ENCODE peak calls at places on chromosomes 7 and 10, in nine cellular contexts. One of them, this sample, is unnamed.

GRCh38 chr10:35493196-35494118 is 111.7 kb upstream of the GJD4 start:
- DNase-seq in fibroblast of the aortic adventitia: peak
- DNase-seq in tibial nerve: no peak
- DNase-seq in GM13977: no peak
- DNase-seq in cardiac fibroblast: no peak
- DNase-seq in mesothelial cell of epicardium: no peak
- DNase-seq in AG04450: no peak
- DNase-seq in IMR-90: peak
- DNase-seq in WTC11: no peak
- DNase-seq in this sample: no peak

GRCh38 chr7:19982841-19983835 is 209.7 kb upstream of the TMEM196 start:
- DNase-seq in fibroblast of the aortic adventitia: peak
- DNase-seq in tibial nerve: peak
- DNase-seq in GM13977: no peak
- DNase-seq in cardiac fibroblast: peak
- DNase-seq in mesothelial cell of epicardium: no peak
- DNase-seq in AG04450: peak
- DNase-seq in IMR-90: peak
- DNase-seq in WTC11: peak
- DNase-seq in this sample: peak

GRCh38 chr7:30977896-30978564 is 14.3 kb downstream of the GHRHR start:
- DNase-seq in fibroblast of the aortic adventitia: peak
- DNase-seq in tibial nerve: no peak
- DNase-seq in GM13977: no peak
- DNase-seq in cardiac fibroblast: peak
- DNase-seq in mesothelial cell of epicardium: peak
- DNase-seq in AG04450: no peak
- DNase-seq in IMR-90: peak
- DNase-seq in WTC11: peak
- DNase-seq in this sample: peak

GRCh38 chr7:29229056-29229455 is 34.5 kb downstream of the CHN2 start:
- DNase-seq in fibroblast of the aortic adventitia: no peak
- DNase-seq in tibial nerve: no peak
- DNase-seq in GM13977: no peak
- DNase-seq in cardiac fibroblast: no peak
- DNase-seq in mesothelial cell of epicardium: no peak
- DNase-seq in AG04450: no peak
- DNase-seq in IMR-90: no peak
- DNase-seq in WTC11: no peak
- DNase-seq in this sample: no peak

GRCh38 chr7:152521420-152522337 is 85.9 kb upstream of the KMT2C start:
- DNase-seq in fibroblast of the aortic adventitia: peak
- DNase-seq in tibial nerve: no peak
- DNase-seq in GM13977: no peak
- DNase-seq in cardiac fibroblast: no peak
- DNase-seq in mesothelial cell of epicardium: no peak
- DNase-seq in AG04450: no peak
- DNase-seq in IMR-90: no peak
- DNase-seq in WTC11: no peak
- DNase-seq in this sample: no peak

GRCh38 chr7:44985033-44985695 is 6.3 kb upstream of the MYO1G start:
- DNase-seq in fibroblast of the aortic adventitia: no peak
- DNase-seq in tibial nerve: no peak
- DNase-seq in GM13977: no peak
- DNase-seq in cardiac fibroblast: no peak
- DNase-seq in mesothelial cell of epicardium: no peak
- DNase-seq in AG04450: no peak
- DNase-seq in IMR-90: no peak
- DNase-seq in WTC11: no peak
- DNase-seq in this sample: no peak

GRCh38 chr10:86340991-86341260 is 25.7 kb downstream of the GRID1 start:
- DNase-seq in fibroblast of the aortic adventitia: no peak
- DNase-seq in tibial nerve: no peak
- DNase-seq in GM13977: no peak
- DNase-seq in cardiac fibroblast: no peak
- DNase-seq in mesothelial cell of epicardium: no peak
- DNase-seq in AG04450: no peak
- DNase-seq in IMR-90: no peak
- DNase-seq in WTC11: no peak
- DNase-seq in this sample: no peak

GRCh38 chr10:13450078-13450477 is 78.7 kb downstream of the BEND7 start:
- DNase-seq in fibroblast of the aortic adventitia: peak
- DNase-seq in tibial nerve: no peak
- DNase-seq in GM13977: no peak
- DNase-seq in cardiac fibroblast: peak
- DNase-seq in mesothelial cell of epicardium: no peak
- DNase-seq in AG04450: no peak
- DNase-seq in IMR-90: peak
- DNase-seq in WTC11: no peak
- DNase-seq in this sample: no peak

GRCh38 chr10:49302088-49302487 is 3.1 kb downstream of the C10orf71 start:
- DNase-seq in fibroblast of the aortic adventitia: no peak
- DNase-seq in tibial nerve: no peak
- DNase-seq in GM13977: no peak
- DNase-seq in cardiac fibroblast: no peak
- DNase-seq in mesothelial cell of epicardium: no peak
- DNase-seq in AG04450: no peak
- DNase-seq in IMR-90: no peak
- DNase-seq in WTC11: no peak
- DNase-seq in this sample: no peak

GRCh38 chr10:86306628-86307278 is 59.8 kb downstream of the GRID1 start:
- DNase-seq in fibroblast of the aortic adventitia: peak
- DNase-seq in tibial nerve: no peak
- DNase-seq in GM13977: peak
- DNase-seq in cardiac fibroblast: peak
- DNase-seq in mesothelial cell of epicardium: peak
- DNase-seq in AG04450: no peak
- DNase-seq in IMR-90: peak
- DNase-seq in WTC11: peak
- DNase-seq in this sample: peak

GRCh38 chr10:11338160-11338844 is 273.1 kb downstream of the USP6NL start:
- DNase-seq in fibroblast of the aortic adventitia: no peak
- DNase-seq in tibial nerve: no peak
- DNase-seq in GM13977: no peak
- DNase-seq in cardiac fibroblast: no peak
- DNase-seq in mesothelial cell of epicardium: no peak
- DNase-seq in AG04450: no peak
- DNase-seq in IMR-90: no peak
- DNase-seq in WTC11: no peak
- DNase-seq in this sample: no peak

GRCh38 chr7:15707570-15707969 is 21.1 kb upstream of the MEOX2 start:
- DNase-seq in fibroblast of the aortic adventitia: no peak
- DNase-seq in tibial nerve: no peak
- DNase-seq in GM13977: no peak
- DNase-seq in cardiac fibroblast: no peak
- DNase-seq in mesothelial cell of epicardium: no peak
- DNase-seq in AG04450: no peak
- DNase-seq in IMR-90: no peak
- DNase-seq in WTC11: no peak
- DNase-seq in this sample: no peak

GRCh38 chr10:61939575-61940301 is 38.2 kb downstream of the ARID5B start:
- DNase-seq in fibroblast of the aortic adventitia: peak
- DNase-seq in tibial nerve: no peak
- DNase-seq in GM13977: no peak
- DNase-seq in cardiac fibroblast: peak
- DNase-seq in mesothelial cell of epicardium: no peak
- DNase-seq in AG04450: no peak
- DNase-seq in IMR-90: peak
- DNase-seq in WTC11: no peak
- DNase-seq in this sample: no peak

GRCh38 chr7:132256721-132257212 is 319.5 kb downstream of the PLXNA4 start:
- DNase-seq in fibroblast of the aortic adventitia: no peak
- DNase-seq in tibial nerve: no peak
- DNase-seq in GM13977: no peak
- DNase-seq in cardiac fibroblast: no peak
- DNase-seq in mesothelial cell of epicardium: no peak
- DNase-seq in AG04450: no peak
- DNase-seq in IMR-90: no peak
- DNase-seq in WTC11: no peak
- DNase-seq in this sample: no peak

GRCh38 chr10:79231908-79232307 is 115.4 kb upstream of the PPIF start:
- DNase-seq in fibroblast of the aortic adventitia: no peak
- DNase-seq in tibial nerve: no peak
- DNase-seq in GM13977: no peak
- DNase-seq in cardiac fibroblast: no peak
- DNase-seq in mesothelial cell of epicardium: no peak
- DNase-seq in AG04450: no peak
- DNase-seq in IMR-90: no peak
- DNase-seq in WTC11: no peak
- DNase-seq in this sample: no peak

GRCh38 chr10:79237801-79238520 is 109.3 kb upstream of the PPIF start:
- DNase-seq in fibroblast of the aortic adventitia: peak
- DNase-seq in tibial nerve: no peak
- DNase-seq in GM13977: no peak
- DNase-seq in cardiac fibroblast: no peak
- DNase-seq in mesothelial cell of epicardium: no peak
- DNase-seq in AG04450: no peak
- DNase-seq in IMR-90: no peak
- DNase-seq in WTC11: no peak
- DNase-seq in this sample: no peak

GRCh38 chr10:79235765-79236755 is 111.2 kb upstream of the PPIF start:
- DNase-seq in fibroblast of the aortic adventitia: no peak
- DNase-seq in tibial nerve: no peak
- DNase-seq in GM13977: no peak
- DNase-seq in cardiac fibroblast: no peak
- DNase-seq in mesothelial cell of epicardium: no peak
- DNase-seq in AG04450: no peak
- DNase-seq in IMR-90: no peak
- DNase-seq in WTC11: peak
- DNase-seq in this sample: no peak

GRCh38 chr10:79232864-79233263 is 114.4 kb upstream of the PPIF start:
- DNase-seq in fibroblast of the aortic adventitia: no peak
- DNase-seq in tibial nerve: no peak
- DNase-seq in GM13977: no peak
- DNase-seq in cardiac fibroblast: no peak
- DNase-seq in mesothelial cell of epicardium: no peak
- DNase-seq in AG04450: no peak
- DNase-seq in IMR-90: no peak
- DNase-seq in WTC11: no peak
- DNase-seq in this sample: no peak

GRCh38 chr10:79234391-79235318 is 112.6 kb upstream of the PPIF start:
- DNase-seq in fibroblast of the aortic adventitia: no peak
- DNase-seq in tibial nerve: no peak
- DNase-seq in GM13977: no peak
- DNase-seq in cardiac fibroblast: no peak
- DNase-seq in mesothelial cell of epicardium: no peak
- DNase-seq in AG04450: no peak
- DNase-seq in IMR-90: peak
- DNase-seq in WTC11: no peak
- DNase-seq in this sample: no peak
- TF ChIP-seq CTCF in fibroblast of the aortic adventitia: no peak
- TF ChIP-seq CTCF in tibial nerve: no peak
- TF ChIP-seq CTCF in GM13977: no peak
- TF ChIP-seq CTCF in cardiac fibroblast: no peak
- TF ChIP-seq CTCF in mesothelial cell of epicardium: no peak
- TF ChIP-seq CTCF in AG04450: no peak
- TF ChIP-seq CTCF in IMR-90: no peak
- TF ChIP-seq CTCF in WTC11: no peak
- TF ChIP-seq CTCF in this sample: no peak

DNA sequence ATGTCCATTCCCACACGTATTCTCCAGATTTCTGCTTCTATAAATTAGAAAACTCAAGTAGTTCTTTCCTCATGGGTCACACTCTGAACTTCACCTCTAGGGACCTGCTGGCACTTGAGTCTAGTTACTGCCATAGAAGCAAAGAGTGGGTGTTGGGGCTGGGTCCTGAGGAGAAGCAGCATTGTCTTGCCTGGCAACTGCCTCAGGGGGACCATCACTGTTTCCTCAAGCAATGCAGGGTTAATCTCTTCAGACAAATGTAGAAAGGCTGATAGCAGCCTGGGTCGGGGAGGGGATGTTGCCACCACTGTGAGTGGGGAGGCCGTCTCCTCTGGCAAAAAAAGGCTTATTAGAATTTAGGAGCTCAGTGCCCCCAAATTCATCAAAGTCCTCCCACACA is 20.2 kb upstream of the PAPSS2 start:
- DNase-seq in fibroblast of the aortic adventitia: no peak
- DNase-seq in tibial nerve: no peak
- DNase-seq in GM13977: no peak
- DNase-seq in cardiac fibroblast: no peak
- DNase-seq in mesothelial cell of epicardium: no peak
- DNase-seq in AG04450: no peak
- DNase-seq in IMR-90: no peak
- DNase-seq in WTC11: no peak
- DNase-seq in this sample: no peak
- TF ChIP-seq CTCF in fibroblast of the aortic adventitia: no peak
- TF ChIP-seq CTCF in tibial nerve: no peak
- TF ChIP-seq CTCF in GM13977: no peak
- TF ChIP-seq CTCF in cardiac fibroblast: no peak
- TF ChIP-seq CTCF in mesothelial cell of epicardium: no peak
- TF ChIP-seq CTCF in AG04450: no peak
- TF ChIP-seq CTCF in IMR-90: no peak
- TF ChIP-seq CTCF in WTC11: no peak
- TF ChIP-seq CTCF in this sample: no peak

GRCh38 chr10:137606-138005 is 2.4 kb downstream of the ZMYND11 start:
- DNase-seq in fibroblast of the aortic adventitia: peak
- DNase-seq in tibial nerve: no peak
- DNase-seq in GM13977: no peak
- DNase-seq in cardiac fibroblast: peak
- DNase-seq in mesothelial cell of epicardium: no peak
- DNase-seq in AG04450: no peak
- DNase-seq in IMR-90: peak
- DNase-seq in WTC11: no peak
- DNase-seq in this sample: no peak

GRCh38 chr10:134743-135600 is at the start of gene ZMYND11:
- DNase-seq in fibroblast of the aortic adventitia: peak
- DNase-seq in tibial nerve: peak
- DNase-seq in GM13977: peak
- DNase-seq in cardiac fibroblast: peak
- DNase-seq in mesothelial cell of epicardium: peak
- DNase-seq in AG04450: no peak
- DNase-seq in IMR-90: peak
- DNase-seq in WTC11: peak
- DNase-seq in this sample: peak

GRCh38 chr10:136465-136762 is 1.2 kb downstream of the ZMYND11 start:
- DNase-seq in fibroblast of the aortic adventitia: no peak
- DNase-seq in tibial nerve: no peak
- DNase-seq in GM13977: no peak
- DNase-seq in cardiac fibroblast: no peak
- DNase-seq in mesothelial cell of epicardium: no peak
- DNase-seq in AG04450: no peak
- DNase-seq in IMR-90: no peak
- DNase-seq in WTC11: no peak
- DNase-seq in this sample: no peak

GRCh38 chr10:135601-136464 is 578 bp downstream of the ZMYND11 start:
- DNase-seq in fibroblast of the aortic adventitia: peak
- DNase-seq in tibial nerve: peak
- DNase-seq in GM13977: peak
- DNase-seq in cardiac fibroblast: peak
- DNase-seq in mesothelial cell of epicardium: peak
- DNase-seq in AG04450: no peak
- DNase-seq in IMR-90: peak
- DNase-seq in WTC11: peak
- DNase-seq in this sample: peak

GRCh38 chr10:137031-137430 is 1.8 kb downstream of the ZMYND11 start:
- DNase-seq in fibroblast of the aortic adventitia: peak
- DNase-seq in tibial nerve: no peak
- DNase-seq in GM13977: peak
- DNase-seq in cardiac fibroblast: peak
- DNase-seq in mesothelial cell of epicardium: no peak
- DNase-seq in AG04450: no peak
- DNase-seq in IMR-90: peak
- DNase-seq in WTC11: peak
- DNase-seq in this sample: peak
- TF ChIP-seq CTCF in fibroblast of the aortic adventitia: peak
- TF ChIP-seq CTCF in tibial nerve: no peak
- TF ChIP-seq CTCF in GM13977: peak
- TF ChIP-seq CTCF in cardiac fibroblast: peak
- TF ChIP-seq CTCF in mesothelial cell of epicardium: peak
- TF ChIP-seq CTCF in AG04450: peak
- TF ChIP-seq CTCF in IMR-90: peak
- TF ChIP-seq CTCF in WTC11: peak
- TF ChIP-seq CTCF in this sample: peak

GRCh38 chr10:6843477-6843876 is 263.4 kb upstream of the PRKCQ start:
- DNase-seq in fibroblast of the aortic adventitia: no peak
- DNase-seq in tibial nerve: no peak
- DNase-seq in GM13977: no peak
- DNase-seq in cardiac fibroblast: no peak
- DNase-seq in mesothelial cell of epicardium: no peak
- DNase-seq in AG04450: no peak
- DNase-seq in IMR-90: no peak
- DNase-seq in WTC11: no peak
- DNase-seq in this sample: no peak
- TF ChIP-seq CTCF in fibroblast of the aortic adventitia: peak
- TF ChIP-seq CTCF in tibial nerve: no peak
- TF ChIP-seq CTCF in GM13977: peak
- TF ChIP-seq CTCF in cardiac fibroblast: no peak
- TF ChIP-seq CTCF in mesothelial cell of epicardium: no peak
- TF ChIP-seq CTCF in AG04450: no peak
- TF ChIP-seq CTCF in IMR-90: no peak
- TF ChIP-seq CTCF in WTC11: no peak
- TF ChIP-seq CTCF in this sample: no peak

This sample was measured in nephron progenitor cell.